ENCODE peak calls at places on chromosomes 7 and 10, in four cellular contexts. L, H, B and N are unnamed samples.

GRCh38 chr10:86644412-86645110 is 9.8 kb upstream of the OPN4 start:
- DNase-seq in H (no peak), B (no peak), L (no peak), N (no peak)

GRCh38 chr7:24073651-24074420 is 210.2 kb upstream of the NPY start:
- DNase-seq in H (no peak), L (no peak), B (no peak), N (no peak)

GRCh38 chr7:157615101-157615817 is 278.5 kb downstream of the DNAJB6 start:
- DNase-seq in B (peak), H (no peak), L (no peak), N (peak)

GRCh38 chr7:29177963-29178612 is 16.5 kb upstream of the CHN2 start:
- DNase-seq in H (no peak), L (no peak), B (no peak), N (no peak)

GRCh38 chr10:113078282-113078907 is 128.3 kb downstream of the TCF7L2 start:
- DNase-seq in B (no peak), H (no peak), L (no peak), N (no peak)

GRCh38 chr7:45663167-45663921 is 89.2 kb downstream of the ADCY1 start:
- DNase-seq in H (peak), L (no peak), B (no peak), N (no peak)

GRCh38 chr10:45644527-45644926 is 28.0 kb downstream of the ZFAND4 start:
- DNase-seq in H (no peak), L (no peak), B (no peak), N (no peak)

GRCh38 chr10:87866575-87866974 is 3.1 kb downstream of the PTEN start:
- DNase-seq in H (no peak), L (no peak), B (no peak), N (no peak)

GRCh38 chr7:137591444-137591843 is 247.9 kb upstream of the PTN start:
- DNase-seq in L (no peak), H (no peak), B (no peak), N (no peak)

GRCh38 chr7:106794276-106795136 is 70.6 kb upstream of the PIK3CG start:
- DNase-seq in B (no peak), H (no peak), L (no peak), N (no peak)

GRCh38 chr10:71161429-71161828 is 50.9 kb upstream of the UNC5B start:
- DNase-seq in B (no peak), H (no peak), L (no peak), N (no peak)

GRCh38 chr10:86958109-86958830 is at the start of gene SNCG:
- DNase-seq in H (no peak), L (no peak), B (no peak), N (no peak)

GRCh38 chr7:155405399-155406318 is 52.3 kb upstream of the EN2 start:
- DNase-seq in L (no peak), B (no peak), H (no peak), N (no peak)

GRCh38 chr10:43957267-43958070 is 308.8 kb upstream of the ZNF32 start:
- DNase-seq in B (no peak), H (peak), L (no peak), N (no peak)

GRCh38 chr7:132381742-132382472 is 194.4 kb downstream of the PLXNA4 start:
- DNase-seq in L (no peak), H (no peak), B (no peak), N (no peak)

GRCh38 chr10:27534341-27534740 is 30.2 kb downstream of the RAB18 start:
- DNase-seq in B (no peak), H (no peak), L (no peak), N (no peak)

GRCh38 chr7:125149151-125149550 is 219.5 kb upstream of the POT1 start:
- DNase-seq in H (no peak), B (no peak), L (no peak), N (no peak)

GRCh38 chr10:132515811-132516726 is 21.5 kb upstream of the INPP5A start:
- DNase-seq in B (no peak), L (no peak), H (no peak), N (no peak)

GRCh38 chr7:116653204-116653603 is 18.8 kb upstream of the MET start:
- DNase-seq in L (no peak), H (no peak), B (no peak), N (no peak)

GRCh38 chr7:91894781-91895480 is 14.4 kb upstream of the MTERF1 start:
- DNase-seq in B (no peak), L (no peak), H (no peak), N (no peak)

GRCh38 chr10:43239756-43240155 is 27.1 kb downstream of the RASGEF1A start:
- DNase-seq in H (peak), B (no peak), L (no peak), N (no peak)

GRCh38 chr7:132516042-132516840 is 60.0 kb downstream of the PLXNA4 start:
- DNase-seq in L (no peak), B (no peak), H (no peak), N (no peak)

GRCh38 chr7:50531401-50531906 is 33.8 kb downstream of the DDC start:
- DNase-seq in L (no peak), H (no peak), B (peak), N (no peak)

GRCh38 chr7:30436046-30436445 is 42.5 kb downstream of the NOD1 start:
- DNase-seq in L (no peak), B (no peak), H (peak), N (no peak)

GRCh38 chr10:27611861-27612450 is 107.9 kb downstream of the RAB18 start:
- DNase-seq in H (no peak), L (no peak), B (no peak), N (no peak)

GRCh38 chr10:66398653-66399052 is 527.2 kb upstream of the LRRTM3 start:
- DNase-seq in B (no peak), H (no peak), L (no peak), N (no peak)